ENCODE peak calls at places on chromosome 2, in seven cellular contexts. One of them, this sample, is unnamed.

GRCh38 chr2:132703396-132703795 is 33.4 kb upstream of the LYPD1 start:
- DNase-seq in endothelial cell of umbilical vein: no peak
- DNase-seq in hepatocyte: no peak
- DNase-seq in gastrocnemius medialis: no peak
- DNase-seq in A549: no peak
- DNase-seq in tibial nerve: no peak
- DNase-seq in IMR-90: peak; percentile 93
- DNase-seq in this sample: no peak

GRCh38 chr2:66364495-66364992 is 70.4 kb upstream of the MEIS1 start:
- DNase-seq in gastrocnemius medialis: peak; percentile 14
- DNase-seq in A549: no peak
- DNase-seq in tibial nerve: no peak
- DNase-seq in endothelial cell of umbilical vein: no peak
- DNase-seq in IMR-90: peak; percentile 53
- DNase-seq in hepatocyte: peak; percentile 6
- DNase-seq in this sample: peak; percentile 56

GRCh38 chr2:127355407-127356008 is 32.3 kb downstream of the MAP3K2 start:
- DNase-seq in gastrocnemius medialis: no peak
- DNase-seq in hepatocyte: no peak
- DNase-seq in A549: peak; percentile 35
- DNase-seq in endothelial cell of umbilical vein: peak; percentile 25
- DNase-seq in tibial nerve: no peak
- DNase-seq in IMR-90: no peak
- DNase-seq in this sample: peak; percentile 22

GRCh38 chr2:139067874-139068273 is 287.7 kb upstream of the NXPH2 start:
- DNase-seq in gastrocnemius medialis: no peak
- DNase-seq in endothelial cell of umbilical vein: no peak
- DNase-seq in tibial nerve: no peak
- DNase-seq in hepatocyte: no peak
- DNase-seq in A549: no peak
- DNase-seq in IMR-90: no peak
- DNase-seq in this sample: no peak

GRCh38 chr2:196696423-196697073 is 57.0 kb downstream of the CCDC150 start:
- DNase-seq in gastrocnemius medialis: no peak
- DNase-seq in tibial nerve: no peak
- DNase-seq in endothelial cell of umbilical vein: no peak
- DNase-seq in hepatocyte: peak; percentile 58
- DNase-seq in IMR-90: peak; percentile 84
- DNase-seq in A549: peak; percentile 70
- DNase-seq in this sample: peak; percentile 3

GRCh38 chr2:147910990-147911473 is 66.2 kb downstream of the ACVR2A start:
- DNase-seq in IMR-90: peak; percentile 77
- DNase-seq in hepatocyte: peak; percentile 82
- DNase-seq in A549: peak; percentile 61
- DNase-seq in gastrocnemius medialis: no peak
- DNase-seq in endothelial cell of umbilical vein: peak; percentile 91
- DNase-seq in tibial nerve: no peak
- DNase-seq in this sample: peak; percentile 24

GRCh38 chr2:224569654-224570053 is 15.5 kb downstream of the CUL3 start:
- DNase-seq in gastrocnemius medialis: no peak
- DNase-seq in hepatocyte: no peak
- DNase-seq in tibial nerve: no peak
- DNase-seq in IMR-90: no peak
- DNase-seq in A549: no peak
- DNase-seq in endothelial cell of umbilical vein: no peak
- DNase-seq in this sample: no peak

GRCh38 chr2:32711219-32711618 is 83.4 kb downstream of the TTC27 start:
- DNase-seq in endothelial cell of umbilical vein: peak; percentile 93
- DNase-seq in hepatocyte: no peak
- DNase-seq in IMR-90: peak; percentile 93
- DNase-seq in tibial nerve: no peak
- DNase-seq in gastrocnemius medialis: no peak
- DNase-seq in A549: peak; percentile 12
- DNase-seq in this sample: no peak

GRCh38 chr2:7045601-7046590 is 128.7 kb downstream of the RNF144A start:
- DNase-seq in IMR-90: no peak
- DNase-seq in gastrocnemius medialis: no peak
- DNase-seq in hepatocyte: no peak
- DNase-seq in endothelial cell of umbilical vein: no peak
- DNase-seq in A549: no peak
- DNase-seq in tibial nerve: no peak
- DNase-seq in this sample: no peak

GRCh38 chr2:216849987-216850386 is 9.9 kb downstream of the TNP1 start:
- DNase-seq in IMR-90: no peak
- DNase-seq in tibial nerve: peak; percentile 45
- DNase-seq in endothelial cell of umbilical vein: no peak
- DNase-seq in hepatocyte: no peak
- DNase-seq in gastrocnemius medialis: peak; percentile 32
- DNase-seq in A549: no peak
- DNase-seq in this sample: peak; percentile 55

GRCh38 chr2:165328272-165328671 is 89.1 kb downstream of the SCN2A start:
- DNase-seq in endothelial cell of umbilical vein: no peak
- DNase-seq in A549: no peak
- DNase-seq in tibial nerve: no peak
- DNase-seq in hepatocyte: no peak
- DNase-seq in IMR-90: no peak
- DNase-seq in gastrocnemius medialis: no peak
- DNase-seq in this sample: no peak

DNA sequence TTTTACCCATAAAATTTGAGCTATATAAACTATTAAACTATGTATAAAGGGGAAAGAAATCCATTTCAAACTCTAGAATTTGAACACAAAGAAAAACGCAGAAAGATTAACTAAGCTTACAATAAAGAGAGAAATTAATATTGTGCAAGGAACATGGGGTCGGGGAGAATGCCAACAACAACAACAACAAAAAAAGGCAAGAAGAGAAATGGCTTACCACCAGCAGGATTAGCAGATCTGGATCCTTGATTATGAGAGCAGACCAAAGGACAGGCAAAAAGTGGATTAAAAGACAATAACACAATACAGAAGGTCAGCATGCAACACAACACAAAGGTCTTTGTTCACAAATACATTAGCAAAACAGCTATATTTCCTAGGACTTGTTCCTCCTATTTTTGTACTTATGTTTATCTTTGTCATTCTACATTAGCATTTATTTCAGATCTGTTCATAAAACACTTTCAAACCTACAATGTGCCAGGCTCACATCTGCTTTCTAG is 103.4 kb upstream of the RNU4ATAC start:
- DNase-seq in hepatocyte: no peak
- DNase-seq in A549: no peak
- DNase-seq in IMR-90: no peak
- DNase-seq in tibial nerve: no peak
- DNase-seq in gastrocnemius medialis: no peak
- DNase-seq in endothelial cell of umbilical vein: no peak
- DNase-seq in this sample: no peak
- H3K9me3 ChIP-seq in hepatocyte: no peaks in the 10 kb centered on the region
- H3K9me3 ChIP-seq in A549: no peaks in the 10 kb centered on the region
- H3K9me3 ChIP-seq in IMR-90: no peaks in the 10 kb centered on the region
- H3K9me3 ChIP-seq in tibial nerve: no peaks in the 10 kb centered on the region
- H3K9me3 ChIP-seq in gastrocnemius medialis: no peaks in the 10 kb centered on the region
- H3K9me3 ChIP-seq in endothelial cell of umbilical vein: no peaks in the 10 kb centered on the region
- H3K9me3 ChIP-seq in this sample: no peaks in the 10 kb centered on the region

GRCh38 chr2:13650586-13651180 is 933.9 kb downstream of the TRIB2 start:
- DNase-seq in A549: peak; percentile 6
- DNase-seq in hepatocyte: peak; percentile 25
- DNase-seq in tibial nerve: no peak
- DNase-seq in IMR-90: no peak
- DNase-seq in endothelial cell of umbilical vein: no peak
- DNase-seq in gastrocnemius medialis: no peak
- DNase-seq in this sample: peak; percentile 11
- H3K9me3 ChIP-seq in A549: peaks cover 25% of the 10 kb centered on the region
- H3K9me3 ChIP-seq in hepatocyte: no peaks in the 10 kb centered on the region
- H3K9me3 ChIP-seq in tibial nerve: no peaks in the 10 kb centered on the region
- H3K9me3 ChIP-seq in IMR-90: peaks cover 4% of the 10 kb centered on the region
- H3K9me3 ChIP-seq in endothelial cell of umbilical vein: no peaks in the 10 kb centered on the region
- H3K9me3 ChIP-seq in gastrocnemius medialis: no peaks in the 10 kb centered on the region
- H3K9me3 ChIP-seq in this sample: peaks cover 3% of the 10 kb centered on the region

DNA sequence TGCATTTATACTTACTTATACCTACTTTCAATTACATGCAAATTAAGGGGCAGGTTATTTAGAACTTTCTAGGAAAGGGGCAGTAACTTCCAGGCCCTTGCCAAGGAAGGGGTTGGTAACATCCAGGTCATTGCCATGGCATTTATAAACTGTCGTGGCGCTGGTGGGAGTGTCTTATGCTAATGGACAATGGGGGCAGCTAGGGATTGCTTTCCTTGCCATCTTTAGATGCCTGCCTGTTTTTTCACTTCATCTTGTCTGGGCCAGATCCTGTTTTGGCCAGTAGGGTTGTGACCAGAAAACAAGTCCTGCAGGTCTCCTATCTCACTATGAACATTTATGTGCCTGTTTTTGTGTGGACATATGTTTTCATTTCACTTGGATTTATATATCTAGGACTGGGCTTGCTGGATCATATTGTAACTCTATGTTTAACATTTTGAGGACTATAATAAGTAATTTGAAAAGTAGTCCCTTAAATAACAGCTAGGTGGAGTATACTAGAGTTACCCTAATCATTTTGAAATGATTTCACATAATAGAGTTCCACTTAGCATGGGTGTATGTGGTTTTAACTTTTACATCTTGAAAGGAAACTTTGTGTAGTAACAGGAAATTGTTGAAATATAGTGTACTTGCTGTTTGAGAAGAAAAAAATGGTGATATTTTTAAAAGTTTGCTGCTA is 56.1 kb downstream of the LCLAT1 start:
- DNase-seq in IMR-90: no peak
- DNase-seq in endothelial cell of umbilical vein: peak; percentile 12
- DNase-seq in A549: no peak
- DNase-seq in gastrocnemius medialis: no peak
- DNase-seq in tibial nerve: no peak
- DNase-seq in hepatocyte: no peak
- DNase-seq in this sample: no peak
- H3K9me3 ChIP-seq in IMR-90: peaks cover 4% of the 10 kb centered on the region
- H3K9me3 ChIP-seq in endothelial cell of umbilical vein: no peaks in the 10 kb centered on the region
- H3K9me3 ChIP-seq in A549: peaks cover 23% of the 10 kb centered on the region
- H3K9me3 ChIP-seq in gastrocnemius medialis: peaks cover 6% of the 10 kb centered on the region
- H3K9me3 ChIP-seq in tibial nerve: no peaks in the 10 kb centered on the region
- H3K9me3 ChIP-seq in hepatocyte: peaks cover 7% of the 10 kb centered on the region
- H3K9me3 ChIP-seq in this sample: peaks cover 14% of the 10 kb centered on the region

GRCh38 chr2:51424418-51424817 is 392.5 kb upstream of the NRXN1 start:
- DNase-seq in hepatocyte: peak; percentile 8
- DNase-seq in gastrocnemius medialis: no peak
- DNase-seq in endothelial cell of umbilical vein: peak; percentile 28
- DNase-seq in IMR-90: no peak
- DNase-seq in tibial nerve: no peak
- DNase-seq in A549: peak; percentile 3
- DNase-seq in this sample: no peak
- H3K9me3 ChIP-seq in hepatocyte: no peaks in the 10 kb centered on the region
- H3K9me3 ChIP-seq in gastrocnemius medialis: no peaks in the 10 kb centered on the region
- H3K9me3 ChIP-seq in endothelial cell of umbilical vein: no peaks in the 10 kb centered on the region
- H3K9me3 ChIP-seq in IMR-90: peaks cover 4% of the 10 kb centered on the region
- H3K9me3 ChIP-seq in tibial nerve: no peaks in the 10 kb centered on the region
- H3K9me3 ChIP-seq in A549: peaks cover 12% of the 10 kb centered on the region
- H3K9me3 ChIP-seq in this sample: no peaks in the 10 kb centered on the region

GRCh38 chr2:37582371-37582770 is 89.1 kb downstream of the CDC42EP3 start:
- DNase-seq in tibial nerve: no peak
- DNase-seq in hepatocyte: no peak
- DNase-seq in IMR-90: no peak
- DNase-seq in gastrocnemius medialis: no peak
- DNase-seq in A549: no peak
- DNase-seq in endothelial cell of umbilical vein: no peak
- DNase-seq in this sample: no peak

GRCh38 chr2:37581433-37581832 is 90.0 kb downstream of the CDC42EP3 start:
- DNase-seq in hepatocyte: no peak
- DNase-seq in endothelial cell of umbilical vein: no peak
- DNase-seq in IMR-90: no peak
- DNase-seq in tibial nerve: no peak
- DNase-seq in gastrocnemius medialis: no peak
- DNase-seq in A549: no peak
- DNase-seq in this sample: no peak

GRCh38 chr2:37575780-37576179 is 95.7 kb downstream of the CDC42EP3 start:
- DNase-seq in A549: no peak
- DNase-seq in gastrocnemius medialis: no peak
- DNase-seq in hepatocyte: no peak
- DNase-seq in IMR-90: no peak
- DNase-seq in tibial nerve: no peak
- DNase-seq in endothelial cell of umbilical vein: no peak
- DNase-seq in this sample: no peak

GRCh38 chr2:37576831-37577230 is 94.6 kb downstream of the CDC42EP3 start:
- DNase-seq in tibial nerve: no peak
- DNase-seq in gastrocnemius medialis: no peak
- DNase-seq in A549: no peak
- DNase-seq in hepatocyte: no peak
- DNase-seq in IMR-90: peak; percentile 71
- DNase-seq in endothelial cell of umbilical vein: no peak
- DNase-seq in this sample: no peak

DNA sequence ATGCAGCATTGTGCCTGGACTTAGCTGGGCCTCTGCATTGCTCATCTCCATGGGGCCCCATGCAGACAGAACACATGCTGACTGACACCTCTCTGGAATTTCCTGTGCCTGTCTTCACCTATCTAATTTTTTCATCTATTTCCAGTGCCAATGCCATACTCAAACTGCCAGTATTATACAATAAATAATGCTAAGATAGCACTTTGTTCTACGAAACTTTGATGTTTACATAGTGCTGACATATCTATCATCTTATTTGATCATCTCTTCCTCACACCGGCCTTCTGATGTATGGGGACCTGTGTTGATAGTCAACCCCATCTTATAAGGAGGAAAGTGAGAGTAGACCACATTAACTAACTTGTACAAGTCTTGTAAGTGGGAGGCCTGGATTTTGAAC is 92.1 kb downstream of the CDC42EP3 start:
- DNase-seq in A549: no peak
- DNase-seq in gastrocnemius medialis: no peak
- DNase-seq in endothelial cell of umbilical vein: no peak
- DNase-seq in IMR-90: no peak
- DNase-seq in tibial nerve: no peak
- DNase-seq in hepatocyte: no peak
- DNase-seq in this sample: no peak
- H3K9me3 ChIP-seq in A549: peaks cover 6% of the 10 kb centered on the region
- H3K9me3 ChIP-seq in gastrocnemius medialis: no peaks in the 10 kb centered on the region
- H3K9me3 ChIP-seq in endothelial cell of umbilical vein: no peaks in the 10 kb centered on the region
- H3K9me3 ChIP-seq in IMR-90: no peaks in the 10 kb centered on the region
- H3K9me3 ChIP-seq in tibial nerve: no peaks in the 10 kb centered on the region
- H3K9me3 ChIP-seq in hepatocyte: no peaks in the 10 kb centered on the region
- H3K9me3 ChIP-seq in this sample: peaks cover 11% of the 10 kb centered on the region

DNA sequence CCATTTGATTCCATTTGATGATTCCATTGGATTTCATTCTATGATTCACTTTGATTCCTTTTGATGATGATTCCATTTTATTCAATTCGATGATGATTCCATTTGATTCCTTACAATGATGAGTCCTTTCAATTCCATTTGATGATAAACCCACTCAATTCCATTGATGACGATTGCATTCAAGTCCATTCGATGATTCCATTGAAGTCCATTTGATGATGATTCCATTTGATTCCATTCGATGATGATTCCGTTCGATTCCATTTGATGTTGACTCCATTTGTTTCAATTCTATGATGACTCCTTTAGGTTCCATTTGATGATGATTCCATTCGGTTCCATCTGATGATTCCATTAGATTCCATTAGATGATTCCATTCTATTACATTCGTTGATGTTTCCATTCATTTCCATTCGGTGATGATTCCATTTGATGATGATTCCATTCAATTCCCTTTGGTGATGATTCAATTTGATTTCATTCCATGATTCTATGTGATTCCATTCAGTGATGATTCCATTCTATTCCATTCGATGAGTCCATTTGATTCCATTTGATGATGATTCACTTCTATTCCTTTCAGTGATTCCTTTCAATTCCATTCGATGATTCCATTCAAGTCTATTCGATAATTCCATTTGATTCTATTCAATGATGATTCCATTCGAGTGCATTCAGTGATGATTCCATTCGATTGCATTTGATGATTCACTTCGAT is 1106.0 kb downstream of the RPIA start:
- DNase-seq in tibial nerve: no peak
- DNase-seq in A549: no peak
- DNase-seq in gastrocnemius medialis: no peak
- DNase-seq in endothelial cell of umbilical vein: no peak
- DNase-seq in IMR-90: no peak
- DNase-seq in hepatocyte: no peak
- DNase-seq in this sample: no peak
- H3K9me3 ChIP-seq in tibial nerve: no peaks in the 10 kb centered on the region
- H3K9me3 ChIP-seq in A549: peaks cover 12% of the 10 kb centered on the region
- H3K9me3 ChIP-seq in gastrocnemius medialis: peaks cover 8% of the 10 kb centered on the region
- H3K9me3 ChIP-seq in endothelial cell of umbilical vein: peaks cover 47% of the 10 kb centered on the region
- H3K9me3 ChIP-seq in IMR-90: peaks cover 8% of the 10 kb centered on the region
- H3K9me3 ChIP-seq in hepatocyte: peaks cover 47% of the 10 kb centered on the region
- H3K9me3 ChIP-seq in this sample: peaks cover 7% of the 10 kb centered on the region

This sample was measured in SJCRH30.